ENCODE peak calls at places on chromosome 22, in five cellular contexts. L is GM23248, H is GM12878, T is fibroblast of lung, K is PC-9. Z is an unnamed sample.

GRCh38 chr22:25487508-25487907 is 77.0 kb upstream of the GRK3 start:
- DNase-seq in K (no peak), L (no peak), T (no peak), H (no peak), Z (no peak)

GRCh38 chr22:26464312-26464711 is 19.3 kb downstream of the HPS4 start:
- DNase-seq in K (no peak), L (peak; percentile 34), T (no peak), H (no peak), Z (peak; percentile 67)

GRCh38 chr22:22048318-22048942 is 65.8 kb upstream of the TOP3B start:
- DNase-seq in T (no peak), K (no peak), L (no peak), H (no peak), Z (no peak)

GRCh38 chr22:21688341-21688705 is 22.5 kb downstream of the PPIL2 start:
- DNase-seq in T (no peak), K (no peak), L (no peak), H (no peak), Z (no peak)

GRCh38 chr22:29224121-29224858 is 18.6 kb downstream of the EMID1 start:
- DNase-seq in H (no peak), T (peak; percentile 6), K (no peak), L (no peak), Z (no peak)

GRCh38 chr22:39292561-39293074 is 26.8 kb downstream of the RPL3 start:
- DNase-seq in H (no peak), T (peak; percentile 96), K (peak; percentile 97), L (peak; percentile 95), Z (no peak)

GRCh38 chr22:37492428-37493344 is 6.5 kb upstream of the MFNG start:
- DNase-seq in T (peak; percentile 48), L (peak; percentile 79), H (no peak), K (peak; percentile 38), Z (no peak)

GRCh38 chr22:24855794-24856193 is 49.8 kb downstream of the SGSM1 start:
- DNase-seq in T (no peak), H (no peak), L (no peak), K (no peak), Z (no peak)

GRCh38 chr22:43466710-43467109 is 54.9 kb downstream of the MPPED1 start:
- DNase-seq in T (no peak), K (no peak), H (no peak), L (no peak), Z (no peak)

GRCh38 chr22:42847110-42847509 is 10.0 kb downstream of the ARFGAP3 start:
- DNase-seq in L (no peak), H (no peak), K (no peak), T (no peak), Z (no peak)

GRCh38 chr22:17087176-17088131 is 2.7 kb downstream of the IL17RA start:
- DNase-seq in L (no peak), K (no peak), T (peak; percentile 77), H (peak; percentile 55), Z (no peak)

GRCh38 chr22:30877662-30878515 is 90.7 kb downstream of the MORC2 start:
- DNase-seq in L (peak; percentile 6), K (no peak), T (no peak), H (no peak), Z (no peak)

GRCh38 chr22:17085277-17086091 is 684 bp downstream of the IL17RA start:
- DNase-seq in L (peak; percentile 68), K (no peak), H (no peak), T (peak; percentile 3), Z (no peak)

GRCh38 chr22:30572840-30573593 is 1.4 kb downstream of the GAL3ST1 start:
- DNase-seq in L (peak; percentile 32), K (no peak), T (no peak), H (no peak), Z (no peak)

GRCh38 chr22:41857160-41857859 is 24.4 kb downstream of the SREBF2 start:
- DNase-seq in K (peak; percentile 67), L (peak; percentile 85), T (peak; percentile 77), H (peak; percentile 46), Z (peak; percentile 84)

GRCh38 chr22:30015846-30016245 is 64.4 kb upstream of the HORMAD2 start:
- DNase-seq in L (peak; percentile 94), K (no peak), H (no peak), T (peak; percentile 93), Z (no peak)

GRCh38 chr22:31346733-31347250 is 646 bp upstream of the PATZ1 start:
- DNase-seq in T (peak; percentile 58), L (peak; percentile 70), K (peak; percentile 69), H (no peak), Z (no peak)

GRCh38 chr22:37182949-37183245 is 5.2 kb downstream of the C1QTNF6 start:
- DNase-seq in K (no peak), L (no peak), T (no peak), H (no peak), Z (no peak)

GRCh38 chr22:41290262-41291221 is 4.6 kb upstream of the RANGAP1 start:
- DNase-seq in L (peak; percentile 80), H (no peak), K (peak; percentile 67), T (peak; percentile 86), Z (no peak)

GRCh38 chr22:23225724-23226496 is 45.6 kb downstream of the BCR start:
- DNase-seq in L (peak; percentile 89), T (peak; percentile 59), K (peak; percentile 73), H (no peak), Z (no peak)

GRCh38 chr22:32951081-32951806 is 106.9 kb downstream of the SYN3 start:
- DNase-seq in L (no peak), H (no peak), T (no peak), K (no peak), Z (no peak)

GRCh38 chr22:27349456-27349855 is 452.1 kb downstream of the MN1 start:
- DNase-seq in L (peak; percentile 61), H (no peak), K (no peak), T (peak; percentile 88), Z (no peak)

GRCh38 chr22:39868741-39869140 is 24.8 kb downstream of the ENTHD1 start:
- DNase-seq in T (peak; percentile 6), L (no peak), H (peak; percentile 58), K (no peak), Z (no peak)

GRCh38 chr22:43378011-43378704 is 33.7 kb upstream of the MPPED1 start:
- DNase-seq in K (no peak), H (peak; percentile 63), T (peak; percentile 54), L (peak; percentile 10), Z (no peak)

GRCh38 chr22:29478326-29479276 is 1.4 kb upstream of the NEFH start:
- DNase-seq in T (no peak), K (no peak), L (peak; percentile 51), H (no peak), Z (no peak)

GRCh38 chr22:27420186-27420816 is 381.3 kb downstream of the MN1 start:
- DNase-seq in H (no peak), L (peak; percentile 30), K (no peak), T (peak; percentile 49), Z (no peak)

GRCh38 chr22:20844055-20845037 is 14.3 kb downstream of the PI4KA start:
- DNase-seq in L (no peak), K (no peak), H (no peak), T (no peak), Z (no peak)

GRCh38 chr22:38740754-38741153 is 15.0 kb downstream of the SUN2 start:
- DNase-seq in K (no peak), L (no peak), T (no peak), H (no peak), Z (no peak)

GRCh38 chr22:39530692-39531331 is 1.7 kb downstream of the RPS19BP1 start:
- DNase-seq in K (no peak), T (no peak), L (peak; percentile 68), H (no peak), Z (no peak)

GRCh38 chr22:44554411-44554810 is 56.4 kb upstream of the RTL6 start:
- DNase-seq in T (no peak), L (no peak), H (no peak), K (no peak), Z (no peak)

GRCh38 chr22:44555597-44555996 is 57.6 kb upstream of the RTL6 start:
- DNase-seq in H (no peak), T (no peak), L (no peak), K (no peak), Z (no peak)

GRCh38 chr22:44561139-44561840 is 63.3 kb upstream of the RTL6 start:
- DNase-seq in L (no peak), H (no peak), K (no peak), T (no peak), Z (no peak)

GRCh38 chr22:44557064-44557748 is 59.2 kb upstream of the RTL6 start:
- DNase-seq in H (no peak), L (no peak), K (no peak), T (no peak), Z (no peak)
- TF ChIP-seq EZH2 in H (no peak), L (no peak), K (no peak), T (no peak), Z (no peak)

DNA sequence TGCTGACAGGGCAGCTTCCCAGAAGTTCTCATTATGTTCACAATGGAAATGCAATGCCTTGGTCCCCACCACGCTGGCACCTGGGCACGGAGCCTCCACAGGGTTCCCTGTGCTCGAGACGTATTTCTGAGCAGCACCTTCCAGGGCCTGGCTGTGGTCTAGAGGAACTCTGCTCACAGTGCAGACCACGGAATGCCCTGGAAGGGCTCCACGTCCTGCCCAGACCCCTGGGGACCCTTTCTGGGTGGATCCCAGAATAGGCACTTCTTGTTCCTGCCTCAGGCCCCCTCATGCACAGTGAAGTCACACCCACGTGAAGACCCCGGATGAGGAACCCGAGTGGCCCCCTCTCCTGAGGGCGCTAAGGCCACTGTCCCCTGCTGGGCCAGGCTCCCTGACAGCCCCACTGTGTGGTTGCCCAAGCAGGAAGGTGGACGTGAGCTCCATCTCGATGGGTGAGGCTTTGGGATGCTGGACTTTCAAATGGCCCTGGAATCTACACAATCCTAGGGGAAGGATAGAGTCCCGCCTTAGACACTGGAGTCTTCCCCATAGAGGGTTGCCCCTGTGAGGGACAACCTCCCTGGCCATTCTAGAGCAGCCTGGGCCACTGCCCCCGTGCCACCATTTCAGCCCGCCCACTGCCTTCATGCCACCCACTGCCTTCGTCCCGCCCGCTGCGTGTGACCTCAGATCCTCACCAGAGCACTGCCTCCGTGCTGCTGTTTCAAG is 1106.8 kb downstream of the BRD1 start:
- DNase-seq in H (no peak), L (no peak), K (no peak), T (no peak), Z (no peak)
- H3K9me3 ChIP-seq in H (no peaks in the 10 kb centered on the region), L (no peaks in the 10 kb centered on the region), K (no peaks in the 10 kb centered on the region), T (no peaks in the 10 kb centered on the region), Z (peaks cover 14% of the 10 kb centered on the region)

DNA sequence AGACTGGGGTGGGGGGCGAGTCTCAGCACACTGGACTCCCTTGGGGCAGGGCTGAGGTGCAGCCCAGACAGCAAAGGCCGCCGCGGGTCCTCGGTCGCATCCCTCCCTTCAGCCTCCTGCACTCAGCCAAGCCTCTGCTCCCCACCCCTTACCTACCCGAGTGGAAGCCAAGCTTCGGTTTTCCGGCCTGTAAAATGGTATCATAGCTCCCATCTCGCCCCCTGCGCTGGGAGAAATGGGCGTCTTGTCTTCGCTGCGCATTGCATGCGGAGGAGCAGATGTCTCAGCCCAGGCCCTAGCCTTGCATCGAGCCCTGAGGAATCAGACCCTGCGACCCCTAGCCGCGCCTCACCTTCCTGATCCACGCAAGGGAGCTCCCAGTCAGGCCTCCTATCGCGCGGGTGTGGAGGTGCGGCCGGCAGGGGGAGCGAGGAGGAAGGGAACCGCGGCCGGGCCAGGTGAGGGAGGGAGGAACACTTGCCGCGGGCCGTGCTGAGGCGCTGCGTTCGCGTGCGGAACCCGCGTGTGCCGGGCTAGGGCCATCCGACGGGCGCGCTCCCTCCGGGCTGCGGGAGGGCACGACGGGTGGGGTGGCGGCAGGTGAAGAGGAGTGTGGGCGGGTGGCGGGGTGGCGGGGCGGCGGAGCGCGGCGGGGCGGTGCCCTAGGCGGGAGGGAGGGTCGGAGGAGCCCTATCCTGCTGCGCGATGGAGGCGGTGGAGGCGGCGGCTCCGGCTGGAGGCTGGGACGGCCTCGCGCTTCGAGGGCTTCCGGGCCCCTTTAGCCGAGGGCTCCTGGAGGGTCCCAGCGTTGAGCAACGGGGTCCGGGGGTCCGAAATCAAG is 4.1 kb upstream of the TBX1 start:
- DNase-seq in L (peak; percentile 61), H (no peak), K (peak; percentile 50), T (no peak), Z (no peak)
- TF ChIP-seq EZH2 in L (no peak), H (no peak), K (no peak), T (peak; percentile 89), Z (peak; percentile 73)

GRCh38 chr22:18966748-18967147 is 30.7 kb upstream of the PRODH start:
- DNase-seq in H (no peak), L (no peak), K (no peak), T (peak; percentile 0), Z (no peak)
- H3K9me3 ChIP-seq in H (no peaks in the 10 kb centered on the region), L (no peaks in the 10 kb centered on the region), K (no peaks in the 10 kb centered on the region), T (no peaks in the 10 kb centered on the region), Z (no peaks in the 10 kb centered on the region)